ENCODE peak calls at places on chromosomes 16 and 17, in seven cellular contexts. One of them, this sample, is unnamed.

GRCh38 chr16:78571880-78572279 is 472.4 kb downstream of the WWOX start:
- DNase-seq in tibial nerve: no peak
- DNase-seq in lower leg skin: no peak
- DNase-seq in A549: no peak
- DNase-seq in K562: no peak
- DNase-seq in spleen: no peak
- DNase-seq in Peyer's patch: no peak
- DNase-seq in this sample: no peak

GRCh38 chr17:79789943-79790804 is 6.7 kb downstream of the CBX8 start:
- DNase-seq in A549: peak
- DNase-seq in K562: peak
- DNase-seq in spleen: peak
- DNase-seq in tibial nerve: no peak
- DNase-seq in lower leg skin: no peak
- DNase-seq in Peyer's patch: peak
- DNase-seq in this sample: peak

GRCh38 chr16:19657831-19658230 is 60.2 kb downstream of the KNOP1 start:
- DNase-seq in lower leg skin: no peak
- DNase-seq in Peyer's patch: no peak
- DNase-seq in spleen: no peak
- DNase-seq in A549: no peak
- DNase-seq in K562: no peak
- DNase-seq in tibial nerve: no peak
- DNase-seq in this sample: no peak

GRCh38 chr17:46977348-46977747 is 1.7 kb downstream of the RPRML start:
- DNase-seq in lower leg skin: no peak
- DNase-seq in Peyer's patch: no peak
- DNase-seq in A549: peak
- DNase-seq in spleen: peak
- DNase-seq in K562: peak
- DNase-seq in tibial nerve: no peak
- DNase-seq in this sample: peak

GRCh38 chr16:74871608-74872007 is 97.0 kb upstream of the FA2H start:
- DNase-seq in lower leg skin: no peak
- DNase-seq in K562: no peak
- DNase-seq in Peyer's patch: no peak
- DNase-seq in tibial nerve: no peak
- DNase-seq in A549: no peak
- DNase-seq in spleen: no peak
- DNase-seq in this sample: no peak

GRCh38 chr16:70772493-70772892 is 28.5 kb downstream of the VAC14 start:
- DNase-seq in tibial nerve: no peak
- DNase-seq in lower leg skin: no peak
- DNase-seq in Peyer's patch: no peak
- DNase-seq in spleen: no peak
- DNase-seq in K562: no peak
- DNase-seq in A549: no peak
- DNase-seq in this sample: no peak

GRCh38 chr17:34542700-34543336 is 36.6 kb upstream of the TMEM132E start:
- DNase-seq in tibial nerve: no peak
- DNase-seq in K562: peak
- DNase-seq in A549: peak
- DNase-seq in spleen: no peak
- DNase-seq in Peyer's patch: no peak
- DNase-seq in lower leg skin: peak
- DNase-seq in this sample: no peak

GRCh38 chr16:7086842-7087616 is 245.6 kb upstream of the RBFOX1 start:
- DNase-seq in lower leg skin: no peak
- DNase-seq in Peyer's patch: no peak
- DNase-seq in spleen: no peak
- DNase-seq in K562: no peak
- DNase-seq in tibial nerve: no peak
- DNase-seq in A549: peak
- DNase-seq in this sample: peak

GRCh38 chr17:54899721-54900456 is 763 bp upstream of the TOM1L1 start:
- DNase-seq in tibial nerve: no peak
- DNase-seq in lower leg skin: no peak
- DNase-seq in spleen: no peak
- DNase-seq in K562: peak
- DNase-seq in Peyer's patch: no peak
- DNase-seq in A549: no peak
- DNase-seq in this sample: no peak

GRCh38 chr16:54475019-54475418 is 188.4 kb upstream of the IRX3 start:
- DNase-seq in tibial nerve: no peak
- DNase-seq in A549: no peak
- DNase-seq in lower leg skin: no peak
- DNase-seq in Peyer's patch: no peak
- DNase-seq in spleen: no peak
- DNase-seq in K562: no peak
- DNase-seq in this sample: no peak

GRCh38 chr17:66200685-66201092 is 8.8 kb upstream of the CEP112 start:
- DNase-seq in A549: peak
- DNase-seq in Peyer's patch: no peak
- DNase-seq in tibial nerve: no peak
- DNase-seq in K562: peak
- DNase-seq in spleen: no peak
- DNase-seq in lower leg skin: peak
- DNase-seq in this sample: peak

GRCh38 chr17:32870027-32870670 is 6.8 kb downstream of the MYO1D start:
- DNase-seq in A549: no peak
- DNase-seq in lower leg skin: peak
- DNase-seq in tibial nerve: no peak
- DNase-seq in K562: no peak
- DNase-seq in Peyer's patch: no peak
- DNase-seq in spleen: no peak
- DNase-seq in this sample: no peak

GRCh38 chr17:66527335-66527734 is 224.9 kb downstream of the PRKCA start:
- DNase-seq in A549: no peak
- DNase-seq in lower leg skin: no peak
- DNase-seq in tibial nerve: no peak
- DNase-seq in K562: no peak
- DNase-seq in Peyer's patch: no peak
- DNase-seq in spleen: no peak
- DNase-seq in this sample: no peak

GRCh38 chr17:28997811-28998210 is 8.0 kb downstream of the SEZ6 start:
- DNase-seq in A549: no peak
- DNase-seq in Peyer's patch: no peak
- DNase-seq in lower leg skin: no peak
- DNase-seq in spleen: no peak
- DNase-seq in K562: no peak
- DNase-seq in tibial nerve: no peak
- DNase-seq in this sample: no peak

GRCh38 chr16:67391424-67392300 is 1.6 kb downstream of the TPPP3 start:
- DNase-seq in Peyer's patch: no peak
- DNase-seq in spleen: peak
- DNase-seq in A549: peak
- DNase-seq in K562: no peak
- DNase-seq in tibial nerve: no peak
- DNase-seq in lower leg skin: no peak
- DNase-seq in this sample: no peak

GRCh38 chr17:32586666-32587065 is 99.9 kb downstream of the CDK5R1 start:
- DNase-seq in A549: no peak
- DNase-seq in spleen: no peak
- DNase-seq in tibial nerve: no peak
- DNase-seq in lower leg skin: no peak
- DNase-seq in K562: no peak
- DNase-seq in Peyer's patch: no peak
- DNase-seq in this sample: no peak

GRCh38 chr16:50331570-50331969 is 37.2 kb downstream of the BRD7 start:
- DNase-seq in tibial nerve: no peak
- DNase-seq in spleen: no peak
- DNase-seq in K562: no peak
- DNase-seq in A549: no peak
- DNase-seq in lower leg skin: no peak
- DNase-seq in Peyer's patch: no peak
- DNase-seq in this sample: no peak

GRCh38 chr17:40564883-40565744 is at the start of gene CCR7:
- DNase-seq in lower leg skin: no peak
- DNase-seq in spleen: peak
- DNase-seq in A549: no peak
- DNase-seq in K562: peak
- DNase-seq in Peyer's patch: no peak
- DNase-seq in tibial nerve: no peak
- DNase-seq in this sample: no peak

GRCh38 chr16:30526137-30526822 is at the start of gene ZNF768:
- DNase-seq in spleen: peak
- DNase-seq in K562: peak
- DNase-seq in tibial nerve: no peak
- DNase-seq in A549: peak
- DNase-seq in Peyer's patch: no peak
- DNase-seq in lower leg skin: no peak
- DNase-seq in this sample: peak

GRCh38 chr16:34078697-34079096 is 619.3 kb downstream of the TP53TG3F start:
- DNase-seq in K562: no peak
- DNase-seq in A549: no peak
- DNase-seq in tibial nerve: no peak
- DNase-seq in Peyer's patch: no peak
- DNase-seq in spleen: no peak
- DNase-seq in lower leg skin: no peak
- DNase-seq in this sample: no peak

GRCh38 chr17:79023180-79023705 is 726 bp upstream of the C1QTNF1 start:
- DNase-seq in K562: no peak
- DNase-seq in spleen: peak
- DNase-seq in lower leg skin: no peak
- DNase-seq in tibial nerve: peak
- DNase-seq in A549: no peak
- DNase-seq in Peyer's patch: peak
- DNase-seq in this sample: no peak

DNA sequence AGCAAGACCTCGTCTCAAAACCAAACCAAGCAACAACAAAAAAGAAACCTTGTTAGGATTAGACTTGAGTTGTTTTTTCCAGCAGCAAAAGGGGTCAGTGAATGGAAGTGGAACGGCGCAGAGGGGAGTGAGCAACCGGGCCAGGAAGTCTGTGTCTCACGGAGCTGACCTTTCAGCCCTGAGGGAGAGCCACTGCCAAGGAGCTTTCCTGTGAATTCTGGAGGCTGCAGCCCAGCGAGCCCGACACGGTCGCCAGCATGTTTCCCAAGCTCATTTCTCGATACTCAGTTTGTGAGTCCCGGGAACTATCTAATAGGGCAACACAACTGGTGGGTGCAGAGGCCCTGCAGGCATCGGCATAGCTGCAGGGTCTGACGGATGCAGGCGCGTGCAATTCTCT is 19.6 kb downstream of the TELO2 start:
- DNase-seq in A549: no peak
- DNase-seq in lower leg skin: no peak
- DNase-seq in K562: no peak
- DNase-seq in Peyer's patch: no peak
- DNase-seq in spleen: no peak
- DNase-seq in tibial nerve: no peak
- DNase-seq in this sample: no peak
- TF ChIP-seq POLR2A in A549: no peak
- TF ChIP-seq POLR2A in lower leg skin: no peak
- TF ChIP-seq POLR2A in K562: peak
- TF ChIP-seq POLR2A in Peyer's patch: no peak
- TF ChIP-seq POLR2A in spleen: no peak
- TF ChIP-seq POLR2A in tibial nerve: no peak
- TF ChIP-seq POLR2A in this sample: no peak

GRCh38 chr17:1744551-1745512 is 2.2 kb downstream of the SERPINF2 start:
- DNase-seq in spleen: no peak
- DNase-seq in tibial nerve: no peak
- DNase-seq in K562: no peak
- DNase-seq in lower leg skin: no peak
- DNase-seq in Peyer's patch: no peak
- DNase-seq in A549: no peak
- DNase-seq in this sample: no peak

GRCh38 chr17:1750628-1751027 is 8.0 kb downstream of the SERPINF2 start:
- DNase-seq in spleen: no peak
- DNase-seq in lower leg skin: no peak
- DNase-seq in Peyer's patch: no peak
- DNase-seq in A549: no peak
- DNase-seq in tibial nerve: no peak
- DNase-seq in K562: no peak
- DNase-seq in this sample: no peak

GRCh38 chr17:1743094-1743452 is 402 bp downstream of the SERPINF2 start:
- DNase-seq in lower leg skin: no peak
- DNase-seq in Peyer's patch: no peak
- DNase-seq in A549: no peak
- DNase-seq in tibial nerve: no peak
- DNase-seq in K562: no peak
- DNase-seq in spleen: no peak
- DNase-seq in this sample: no peak

GRCh38 chr17:1745513-1746020 is 2.9 kb downstream of the SERPINF2 start:
- DNase-seq in A549: no peak
- DNase-seq in tibial nerve: no peak
- DNase-seq in lower leg skin: no peak
- DNase-seq in Peyer's patch: no peak
- DNase-seq in spleen: no peak
- DNase-seq in K562: no peak
- DNase-seq in this sample: no peak

GRCh38 chr17:1746975-1747543 is 4.4 kb downstream of the SERPINF2 start:
- DNase-seq in spleen: no peak
- DNase-seq in Peyer's patch: peak
- DNase-seq in tibial nerve: no peak
- DNase-seq in A549: no peak
- DNase-seq in lower leg skin: peak
- DNase-seq in K562: no peak
- DNase-seq in this sample: no peak
- TF ChIP-seq POLR2A in spleen: no peak
- TF ChIP-seq POLR2A in Peyer's patch: no peak
- TF ChIP-seq POLR2A in tibial nerve: no peak
- TF ChIP-seq POLR2A in A549: no peak
- TF ChIP-seq POLR2A in lower leg skin: no peak
- TF ChIP-seq POLR2A in K562: no peak
- TF ChIP-seq POLR2A in this sample: no peak

DNA sequence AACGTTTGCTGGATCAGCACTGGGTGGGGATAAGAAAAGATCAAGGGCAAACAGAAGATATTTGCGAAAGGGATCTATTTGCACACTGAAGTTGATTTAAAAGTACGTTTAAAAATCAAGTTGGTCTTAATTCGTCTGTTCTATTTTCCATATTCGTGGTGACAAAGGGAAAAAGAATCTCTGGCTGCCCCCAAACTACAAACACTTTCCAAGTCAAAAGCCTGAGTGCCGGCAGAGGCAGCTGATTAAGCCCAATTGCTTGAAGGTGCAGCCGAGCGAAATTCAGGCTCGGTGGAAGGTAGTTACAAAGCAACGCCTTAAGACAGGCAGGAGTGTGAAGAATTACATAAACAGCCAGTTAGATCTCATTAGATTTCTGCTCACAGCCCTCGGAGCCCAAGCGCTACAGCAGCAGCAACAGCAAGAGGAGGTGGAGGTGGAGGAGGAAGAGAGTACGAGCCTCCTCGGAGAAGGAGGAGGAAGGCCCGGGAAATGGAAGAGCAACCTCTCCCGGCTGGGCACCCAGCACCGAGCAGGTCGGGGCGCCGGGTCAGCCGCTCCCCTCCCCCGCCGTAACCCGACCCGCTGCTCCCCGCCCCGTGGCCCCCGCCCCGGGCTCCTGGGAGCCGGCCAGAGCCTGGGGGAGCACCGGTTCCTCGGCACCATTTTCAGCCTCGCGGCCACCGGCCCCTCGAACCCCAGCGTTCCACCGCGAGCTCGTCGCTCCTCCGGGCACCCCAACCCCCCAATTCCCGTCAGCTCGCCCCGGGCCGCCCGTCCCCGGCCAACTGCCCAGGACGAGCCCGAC is 890 bp downstream of the TOB1 start:
- DNase-seq in A549: peak
- DNase-seq in lower leg skin: no peak
- DNase-seq in K562: peak
- DNase-seq in Peyer's patch: peak
- DNase-seq in tibial nerve: no peak
- DNase-seq in spleen: peak
- DNase-seq in this sample: no peak
- TF ChIP-seq POLR2A in A549: no peak
- TF ChIP-seq POLR2A in lower leg skin: no peak
- TF ChIP-seq POLR2A in K562: no peak
- TF ChIP-seq POLR2A in Peyer's patch: no peak
- TF ChIP-seq POLR2A in tibial nerve: no peak
- TF ChIP-seq POLR2A in spleen: no peak
- TF ChIP-seq POLR2A in this sample: no peak

GRCh38 chr16:2340564-2341455 is at the start of gene ABCA3:
- DNase-seq in A549: peak
- DNase-seq in K562: peak
- DNase-seq in lower leg skin: peak
- DNase-seq in Peyer's patch: peak
- DNase-seq in spleen: peak
- DNase-seq in tibial nerve: peak
- DNase-seq in this sample: peak
- TF ChIP-seq POLR2A in A549: peak
- TF ChIP-seq POLR2A in K562: no peak
- TF ChIP-seq POLR2A in lower leg skin: no peak
- TF ChIP-seq POLR2A in Peyer's patch: no peak
- TF ChIP-seq POLR2A in spleen: no peak
- TF ChIP-seq POLR2A in tibial nerve: no peak
- TF ChIP-seq POLR2A in this sample: peak

This sample was measured in H54.